ENCODE peak calls at places on chromosomes 7 and 10, in seven cellular contexts. F is HCT116, S is upper lobe of left lung, N is epithelial cell of esophagus, E is Panc1, Q is neural progenitor cell, M is upper lobe of right lung. R is an unnamed sample.

GRCh38 chr7:100434297-100435144 is 1.8 kb downstream of the PPP1R35 start:
- DNase-seq in E (no peak), Q (no peak), N (no peak), S (no peak), F (no peak), M (no peak), R (no peak)

GRCh38 chr7:4665661-4666060 is 16.4 kb upstream of the FOXK1 start:
- DNase-seq in Q (no peak), M (no peak), E (no peak), N (peak; percentile 23), F (no peak), S (no peak), R (no peak)

GRCh38 chr10:121155742-121156141 is 304.6 kb downstream of the WDR11 start:
- DNase-seq in S (peak; percentile 72), F (no peak), M (peak; percentile 73), E (no peak), N (no peak), Q (no peak), R (no peak)

GRCh38 chr7:114760477-114760876 is 161.4 kb upstream of the MDFIC start:
- DNase-seq in S (no peak), E (no peak), Q (no peak), M (no peak), N (no peak), F (no peak), R (no peak)

GRCh38 chr7:38704041-38704547 is 72.9 kb upstream of the AMPH start:
- DNase-seq in S (no peak), M (no peak), F (no peak), E (no peak), Q (peak; percentile 52), N (no peak), R (no peak)

GRCh38 chr10:58028597-58029366 is 238.9 kb downstream of the IPMK start:
- DNase-seq in N (peak; percentile 25), S (no peak), Q (no peak), E (no peak), F (no peak), M (no peak), R (no peak)

GRCh38 chr7:66921396-66921917 is 432 bp downstream of the TMEM248 start:
- DNase-seq in F (no peak), Q (no peak), S (peak; percentile 28), E (no peak), N (peak; percentile 19), M (peak; percentile 69), R (no peak)

GRCh38 chr7:101319401-101319800 is 2.2 kb downstream of the IFT22 start:
- DNase-seq in N (no peak), E (no peak), M (no peak), S (no peak), Q (no peak), F (no peak), R (no peak)

GRCh38 chr7:98956937-98957336 is 78.6 kb downstream of the TRRAP start:
- DNase-seq in E (no peak), M (no peak), N (no peak), S (no peak), Q (no peak), F (no peak), R (no peak)

GRCh38 chr10:1365540-1366082 is 309.4 kb downstream of the WDR37 start:
- DNase-seq in N (no peak), E (no peak), Q (no peak), M (no peak), F (no peak), S (no peak), R (no peak)

GRCh38 chr10:88071814-88072380 is 208.5 kb downstream of the PTEN start:
- DNase-seq in M (no peak), N (no peak), F (no peak), S (peak; percentile 47), Q (no peak), E (no peak), R (no peak)

GRCh38 chr10:97024181-97025073 is 161.3 kb downstream of the SLIT1 start:
- DNase-seq in M (no peak), F (no peak), Q (no peak), S (no peak), E (no peak), N (peak; percentile 83), R (no peak)

GRCh38 chr7:73442903-73443542 is 9.4 kb downstream of the FZD9 start:
- DNase-seq in F (no peak), E (no peak), S (no peak), N (peak; percentile 26), Q (no peak), M (no peak), R (no peak)

GRCh38 chr7:45881759-45882464 is 6.4 kb upstream of the IGFBP1 start:
- DNase-seq in N (peak; percentile 83), S (no peak), F (no peak), Q (no peak), E (peak; percentile 79), M (no peak), R (no peak)

GRCh38 chr10:5094265-5095205 is at the start of gene AKR1C3:
- DNase-seq in N (peak; percentile 82), F (peak; percentile 51), S (no peak), Q (no peak), M (no peak), E (no peak), R (no peak)

GRCh38 chr7:110119883-110120581 is 970.9 kb upstream of the LRRN3 start:
- DNase-seq in Q (no peak), S (no peak), E (no peak), M (no peak), N (peak; percentile 57), F (peak; percentile 13), R (no peak)

DNA sequence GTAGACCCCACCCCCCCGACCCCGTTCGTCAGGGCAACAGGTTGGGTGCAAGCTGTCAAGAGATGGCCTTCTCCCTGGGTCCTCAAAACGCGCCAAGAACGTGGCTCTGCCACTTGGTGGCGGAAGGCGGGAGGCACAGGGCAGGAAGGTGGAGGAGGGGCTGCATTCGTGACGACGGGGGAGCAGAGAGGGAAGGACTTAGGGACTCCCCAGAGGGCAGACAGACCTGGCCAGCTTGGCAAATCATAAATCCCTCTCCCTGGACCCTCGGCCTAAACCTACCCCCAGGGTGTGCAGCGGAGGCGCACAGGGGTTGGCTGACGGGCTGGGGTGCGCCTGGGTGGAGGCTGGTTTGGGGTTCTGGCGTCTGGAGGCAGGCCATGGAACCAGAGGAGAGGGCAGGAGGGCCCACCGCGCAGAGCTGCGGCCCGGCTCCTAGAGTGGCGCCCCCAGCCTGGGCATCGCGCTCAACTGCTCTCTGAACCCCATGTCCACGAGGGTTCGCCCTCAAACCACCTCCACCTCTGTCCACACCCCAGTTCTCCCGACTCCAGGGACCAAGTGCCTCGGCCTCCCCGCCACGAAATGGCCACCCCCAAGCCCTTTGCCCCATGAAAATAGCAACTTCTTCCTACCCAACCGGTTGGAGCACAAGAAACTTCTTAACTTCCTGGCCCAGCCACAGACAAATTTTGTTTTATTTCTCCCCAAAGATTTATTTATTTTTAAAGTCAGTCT is 10.8 kb upstream of the GATA3 start:
- DNase-seq in N (no peak), E (no peak), F (no peak), M (no peak), S (no peak), Q (peak; percentile 82), R (no peak)
- TF ChIP-seq CTCF in N (no peak), E (no peak), F (no peak), M (no peak), S (no peak), Q (peak; percentile 45), R (no peak)

DNA sequence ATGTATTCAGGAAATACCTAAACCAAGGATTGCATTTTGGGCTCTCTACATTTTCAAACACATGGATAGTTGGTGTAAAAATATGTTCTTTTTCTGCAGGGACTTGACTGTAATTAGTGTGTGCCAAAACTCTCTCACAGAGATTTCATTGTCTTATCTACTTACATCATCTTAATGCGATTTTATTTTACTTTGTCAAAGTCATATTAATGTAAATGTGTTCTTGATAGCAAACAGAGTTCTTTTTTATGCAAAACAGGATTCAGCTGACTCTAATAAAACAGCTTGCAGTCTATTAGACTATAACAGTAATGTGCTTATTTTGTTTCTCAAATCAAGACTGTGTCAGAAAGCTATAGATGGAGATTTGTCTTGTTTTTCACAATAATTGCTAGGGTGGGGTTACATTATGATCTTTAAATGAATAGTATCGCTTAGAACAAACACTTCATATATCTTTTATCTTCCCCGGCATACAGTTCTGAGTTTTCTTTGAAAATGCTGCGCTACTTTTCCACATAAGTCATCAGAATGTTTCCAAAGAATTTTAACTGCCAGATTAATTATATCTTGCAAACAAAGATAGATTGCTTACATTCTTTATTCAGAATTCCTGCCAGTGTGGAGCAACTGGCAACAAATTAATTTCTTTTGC is 65.1 kb upstream of the ARID5B start:
- DNase-seq in M (no peak), N (no peak), E (no peak), F (no peak), S (no peak), Q (no peak), R (no peak)
- H3K4me3 ChIP-seq in M (no peak overlapping the region), N (no peak overlapping the region), E (no peak overlapping the region), F (peak overlapping the region; percentile 41), S (no peak overlapping the region), Q (no peak overlapping the region), R (peak overlapping the region; percentile 23)

GRCh38 chr10:118625504-118625903 is 30.1 kb upstream of the PRLHR start:
- DNase-seq in S (no peak), Q (no peak), E (no peak), N (no peak), F (no peak), M (no peak), R (no peak)

GRCh38 chr10:118628397-118628796 is 32.9 kb upstream of the PRLHR start:
- DNase-seq in Q (no peak), N (no peak), M (no peak), S (no peak), F (no peak), E (no peak), R (no peak)

GRCh38 chr10:118624747-118625146 is 29.3 kb upstream of the PRLHR start:
- DNase-seq in E (no peak), M (no peak), N (no peak), F (no peak), Q (no peak), S (no peak), R (no peak)

GRCh38 chr10:118629211-118629610 is 33.8 kb upstream of the PRLHR start:
- DNase-seq in M (no peak), F (no peak), E (no peak), Q (no peak), N (no peak), S (no peak), R (no peak)

GRCh38 chr10:118626953-118627352 is 31.5 kb upstream of the PRLHR start:
- DNase-seq in E (no peak), F (no peak), S (no peak), M (no peak), Q (peak; percentile 28), N (no peak), R (no peak)
- TF ChIP-seq CTCF in E (peak; percentile 67), F (no peak), S (no peak), M (no peak), Q (peak; percentile 49), N (no peak), R (no peak)

DNA sequence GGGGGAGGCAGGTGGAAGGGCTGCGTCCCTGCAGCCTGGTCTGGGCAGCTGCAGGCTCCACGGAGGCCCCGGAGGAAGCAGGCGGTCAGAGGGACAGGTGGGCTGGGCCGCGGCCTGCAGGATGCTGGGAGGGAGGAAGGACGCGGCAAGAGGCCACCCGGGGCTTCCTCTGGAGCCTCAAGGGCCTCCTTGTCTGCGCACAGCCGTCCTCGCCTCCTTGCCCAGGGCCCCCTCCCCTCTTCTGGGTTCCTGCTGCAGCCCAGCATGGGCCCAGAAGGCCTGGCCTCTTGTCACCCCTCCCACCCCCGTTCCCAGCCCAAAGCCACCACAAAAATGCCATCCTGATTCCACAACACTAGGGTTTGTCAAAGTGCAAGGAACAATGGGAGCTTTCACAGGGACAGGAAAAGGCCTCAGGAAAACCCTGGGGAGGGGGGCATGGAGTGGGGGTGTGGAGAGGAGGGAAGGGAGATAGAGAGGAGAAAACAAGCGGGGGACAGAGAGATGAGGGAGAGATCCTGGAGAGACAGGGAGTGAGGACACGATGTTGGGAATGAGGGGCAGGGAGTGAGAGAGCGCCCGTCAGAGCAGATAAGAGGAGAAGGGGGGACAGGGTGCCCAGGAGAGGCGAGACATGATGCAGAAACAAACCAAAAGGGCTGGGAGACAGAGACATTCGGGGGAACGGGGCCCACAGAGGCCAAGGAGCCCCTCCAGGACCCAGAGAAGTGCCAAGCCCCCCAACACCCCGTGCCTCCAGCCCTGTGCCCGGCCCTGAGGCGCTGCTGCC is 41.8 kb downstream of the ZCCHC24 start:
- DNase-seq in N (no peak), S (no peak), Q (peak; percentile 61), F (no peak), E (no peak), M (peak; percentile 65), R (no peak)
- H3K4me3 ChIP-seq in N (no peak overlapping the region), S (no peak overlapping the region), Q (no peak overlapping the region), F (no peak overlapping the region), E (no peak overlapping the region), M (no peak overlapping the region), R (no peak overlapping the region)

R was measured in thoracic aorta.